ENCODE peak calls at places on chromosome 16, in ten cellular contexts. V is astrocyte of the cerebellum, E is lower leg skin, C is endothelial cell of umbilical vein, J is fibroblast of mammary gland, N is foreskin fibroblast, D is pancreas, Y is Panc1, A is cardiac muscle cell, B is GM13976. W is an unnamed sample.

GRCh38 chr16:65312071-65312470 is 190.2 kb upstream of the CDH11 start:
- DNase-seq in V (no peak), E (no peak), C (peak; percentile 29), J (peak; percentile 36), N (peak; percentile 57), D (no peak), Y (no peak), A (no peak), B (no peak), W (no peak)

GRCh38 chr16:6105115-6105514 is 1007.5 kb upstream of the EEF2KMT start:
- DNase-seq in V (no peak), E (no peak), C (no peak), J (no peak), N (no peak), D (no peak), Y (no peak), A (no peak), B (no peak), W (no peak)

GRCh38 chr16:84247844-84248243 is 8.0 kb upstream of the KCNG4 start:
- DNase-seq in V (no peak), E (no peak), C (no peak), J (no peak), N (peak; percentile 18), D (no peak), Y (no peak), A (no peak), B (no peak), W (peak; percentile 20)

GRCh38 chr16:15803608-15804007 is 53.2 kb downstream of the MYH11 start:
- DNase-seq in V (no peak), E (no peak), C (no peak), J (no peak), N (no peak), D (no peak), Y (no peak), A (no peak), B (no peak), W (no peak)

GRCh38 chr16:68995011-68995504 is 110.4 kb upstream of the HAS3 start:
- DNase-seq in V (no peak), E (no peak), C (peak; percentile 53), J (peak; percentile 55), N (peak; percentile 52), D (no peak), Y (no peak), A (peak; percentile 61), B (no peak), W (no peak)

GRCh38 chr16:18839555-18839954 is 38.2 kb upstream of the ARL6IP1 start:
- DNase-seq in V (no peak), E (no peak), C (no peak), J (peak; percentile 14), N (no peak), D (no peak), Y (no peak), A (no peak), B (no peak), W (no peak)

GRCh38 chr16:17334096-17334495 is 136.7 kb downstream of the XYLT1 start:
- DNase-seq in V (no peak), E (no peak), C (no peak), J (peak; percentile 94), N (peak; percentile 77), D (no peak), Y (peak; percentile 13), A (no peak), B (no peak), W (no peak)

GRCh38 chr16:56513972-56514371 is 5.9 kb downstream of the BBS2 start:
- DNase-seq in V (peak; percentile 47), E (no peak), C (peak; percentile 79), J (peak; percentile 77), N (peak; percentile 57), D (peak; percentile 36), Y (peak; percentile 54), A (peak; percentile 31), B (peak; percentile 34), W (peak; percentile 39)

GRCh38 chr16:11748404-11749254 is 6.0 kb upstream of the TXNDC11 start:
- DNase-seq in V (no peak), E (no peak), C (no peak), J (no peak), N (no peak), D (no peak), Y (no peak), A (no peak), B (no peak), W (peak; percentile 37)

GRCh38 chr16:50666658-50667496 is 14.2 kb downstream of the SNX20 start:
- DNase-seq in V (no peak), E (no peak), C (no peak), J (no peak), N (no peak), D (no peak), Y (no peak), A (no peak), B (peak; percentile 78), W (no peak)

GRCh38 chr16:29007865-29008593 is 23.2 kb downstream of the LAT start:
- DNase-seq in V (peak; percentile 19), E (no peak), C (no peak), J (peak; percentile 98), N (peak; percentile 87), D (no peak), Y (no peak), A (no peak), B (no peak), W (no peak)

GRCh38 chr16:27430512-27430911 is 28.5 kb downstream of the IL21R start:
- DNase-seq in V (no peak), E (peak; percentile 46), C (no peak), J (no peak), N (no peak), D (no peak), Y (no peak), A (no peak), B (no peak), W (no peak)

GRCh38 chr16:3098459-3099394 is at the start of gene ZSCAN10:
- DNase-seq in V (no peak), E (no peak), C (no peak), J (no peak), N (no peak), D (no peak), Y (no peak), A (no peak), B (no peak), W (no peak)

GRCh38 chr16:48961546-48961945 is 320.1 kb downstream of the CBLN1 start:
- DNase-seq in V (no peak), E (no peak), C (no peak), J (no peak), N (no peak), D (no peak), Y (no peak), A (no peak), B (no peak), W (no peak)

GRCh38 chr16:29714972-29715371 is 30.8 kb downstream of the C16orf54 start:
- DNase-seq in V (no peak), E (no peak), C (no peak), J (no peak), N (no peak), D (no peak), Y (no peak), A (no peak), B (no peak), W (no peak)

GRCh38 chr16:49608095-49608494 is 234.5 kb downstream of the C16orf78 start:
- DNase-seq in V (no peak), E (peak; percentile 8), C (peak; percentile 12), J (peak; percentile 23), N (no peak), D (no peak), Y (no peak), A (peak; percentile 46), B (no peak), W (no peak)

DNA sequence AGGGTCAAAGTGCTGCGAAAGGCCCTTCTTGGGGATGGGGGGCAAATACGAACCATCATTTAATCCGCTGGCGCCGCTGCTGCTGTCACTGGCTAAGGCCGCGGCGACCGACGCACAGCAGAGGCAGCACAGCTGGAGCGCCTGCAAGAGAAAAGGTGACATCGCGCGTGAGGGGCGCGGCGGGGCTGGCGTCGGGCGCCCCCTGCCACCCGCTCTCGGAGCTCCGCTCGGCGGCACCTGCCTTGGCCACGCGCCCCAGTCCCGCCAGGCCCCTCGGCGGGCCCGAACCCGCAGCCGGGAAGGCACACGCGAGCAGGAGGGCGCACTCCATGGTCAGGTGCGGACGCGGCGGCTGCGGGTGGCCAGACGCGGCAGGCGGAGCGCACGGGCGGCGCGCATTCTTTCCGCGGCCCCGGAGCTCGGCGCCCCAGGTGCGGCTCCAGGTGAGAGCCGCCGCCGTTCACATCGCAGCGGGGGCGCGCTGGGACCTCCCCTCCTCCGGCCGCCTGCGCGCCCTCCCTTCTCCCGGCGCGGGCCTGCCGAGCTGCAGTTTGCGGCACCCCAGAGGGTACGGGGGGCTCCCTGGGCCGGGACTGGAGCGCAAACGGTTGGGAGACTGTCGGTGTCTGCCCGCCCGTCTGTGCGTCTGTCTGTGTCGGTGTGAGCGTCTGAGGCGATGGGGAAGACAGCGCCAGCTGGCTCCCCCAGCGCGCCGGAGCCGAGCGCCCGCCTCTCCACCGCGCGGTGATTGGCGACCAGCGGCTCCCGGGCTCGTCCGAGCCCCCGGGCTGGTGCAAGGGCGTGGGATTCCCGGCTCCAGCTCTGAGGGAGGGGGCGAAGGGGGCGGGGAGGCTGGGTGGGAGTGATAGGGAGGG is at the start of gene ADAMTS18:
- DNase-seq in V (no peak), E (no peak), C (peak; percentile 27), J (no peak), N (no peak), D (no peak), Y (no peak), A (peak; percentile 25), B (peak; percentile 16), W (no peak)
- TF ChIP-seq CTCF in V (no peak), E (no peak), C (no peak), J (no peak), N (no peak), D (no peak), Y (no peak), A (no peak), B (no peak), W (no peak)

GRCh38 chr16:85441189-85441889 is 171.8 kb upstream of the GSE1 start:
- DNase-seq in V (no peak), E (no peak), C (no peak), J (no peak), N (no peak), D (no peak), Y (no peak), A (no peak), B (no peak), W (no peak)
- TF ChIP-seq CTCF in V (no peak), E (no peak), C (no peak), J (no peak), N (no peak), D (no peak), Y (peak; percentile 74), A (no peak), B (no peak), W (no peak)

GRCh38 chr16:89265647-89266046 is 48.1 kb downstream of the ZNF778 start:
- DNase-seq in V (no peak), E (no peak), C (no peak), J (no peak), N (no peak), D (no peak), Y (no peak), A (no peak), B (no peak), W (no peak)
- TF ChIP-seq CTCF in V (no peak), E (no peak), C (no peak), J (no peak), N (no peak), D (no peak), Y (no peak), A (no peak), B (no peak), W (no peak)

DNA sequence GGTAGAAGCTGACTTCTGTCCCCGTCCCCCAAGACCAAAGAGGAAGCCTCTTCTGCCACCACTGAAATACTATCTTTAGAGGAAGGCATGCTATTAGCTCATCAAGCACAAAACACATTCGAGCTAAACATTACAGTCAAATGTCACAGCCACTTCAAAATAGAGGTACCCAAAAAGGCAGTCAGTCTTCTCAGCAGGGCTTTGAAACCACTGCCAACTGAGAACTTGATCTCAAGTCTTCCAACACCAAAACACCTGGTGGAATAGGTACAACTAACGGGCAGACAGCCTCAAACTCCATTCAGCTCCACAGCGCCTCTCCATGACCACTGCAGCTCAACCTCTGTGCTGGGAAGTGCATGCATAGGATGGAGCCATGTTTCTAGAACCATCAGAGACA is 36.0 kb downstream of the ZFHX3 start:
- DNase-seq in V (no peak), E (peak; percentile 57), C (no peak), J (no peak), N (no peak), D (no peak), Y (no peak), A (no peak), B (no peak), W (no peak)
- TF ChIP-seq CTCF in V (no peak), E (no peak), C (no peak), J (no peak), N (no peak), D (no peak), Y (no peak), A (no peak), B (no peak), W (no peak)